ENCODE peak calls at places on chromosomes 4 and X, in six cellular contexts. One of them, this sample, is unnamed.

GRCh38 chrX:41142130-41142529 is 56.9 kb downstream of the USP9X start:
- DNase-seq in HAP-1: no peak
- DNase-seq in heart left ventricle: no peak
- DNase-seq in NCI-H510A treated with DMSO at 0.1 percent for 48 hours: no peak
- DNase-seq in lower lobe of right lung: no peak
- DNase-seq in effector memory CD4-positive, alpha-beta T cell: no peak
- DNase-seq in this sample: no peak

GRCh38 chrX:133610056-133610455 is 194.8 kb upstream of the GPC4 start:
- DNase-seq in HAP-1: no peak
- DNase-seq in heart left ventricle: no peak
- DNase-seq in NCI-H510A treated with DMSO at 0.1 percent for 48 hours: no peak
- DNase-seq in lower lobe of right lung: no peak
- DNase-seq in effector memory CD4-positive, alpha-beta T cell: no peak
- DNase-seq in this sample: no peak

GRCh38 chrX:153476628-153477027 is 6.3 kb upstream of the HAUS7 start:
- DNase-seq in HAP-1: no peak
- DNase-seq in heart left ventricle: peak; percentile 58
- DNase-seq in NCI-H510A treated with DMSO at 0.1 percent for 48 hours: no peak
- DNase-seq in lower lobe of right lung: no peak
- DNase-seq in effector memory CD4-positive, alpha-beta T cell: no peak
- DNase-seq in this sample: no peak

GRCh38 chr4:106095408-106095807 is 200.1 kb downstream of the NPNT start:
- DNase-seq in HAP-1: no peak
- DNase-seq in heart left ventricle: no peak
- DNase-seq in NCI-H510A treated with DMSO at 0.1 percent for 48 hours: no peak
- DNase-seq in lower lobe of right lung: no peak
- DNase-seq in effector memory CD4-positive, alpha-beta T cell: no peak
- DNase-seq in this sample: no peak

GRCh38 chr4:145189981-145190380 is 9.6 kb upstream of the OTUD4 start:
- DNase-seq in HAP-1: no peak
- DNase-seq in heart left ventricle: no peak
- DNase-seq in NCI-H510A treated with DMSO at 0.1 percent for 48 hours: no peak
- DNase-seq in lower lobe of right lung: no peak
- DNase-seq in effector memory CD4-positive, alpha-beta T cell: no peak
- DNase-seq in this sample: no peak

GRCh38 chr4:16824278-16824806 is 74.1 kb downstream of the LDB2 start:
- DNase-seq in HAP-1: no peak
- DNase-seq in heart left ventricle: no peak
- DNase-seq in NCI-H510A treated with DMSO at 0.1 percent for 48 hours: no peak
- DNase-seq in lower lobe of right lung: no peak
- DNase-seq in effector memory CD4-positive, alpha-beta T cell: no peak
- DNase-seq in this sample: no peak

GRCh38 chr4:169254546-169254983 is 16.2 kb downstream of the SH3RF1 start:
- DNase-seq in HAP-1: no peak
- DNase-seq in heart left ventricle: peak; percentile 49
- DNase-seq in NCI-H510A treated with DMSO at 0.1 percent for 48 hours: no peak
- DNase-seq in lower lobe of right lung: no peak
- DNase-seq in effector memory CD4-positive, alpha-beta T cell: no peak
- DNase-seq in this sample: no peak

GRCh38 chr4:101961144-101961543 is 170.6 kb downstream of the BANK1 start:
- DNase-seq in HAP-1: no peak
- DNase-seq in heart left ventricle: no peak
- DNase-seq in NCI-H510A treated with DMSO at 0.1 percent for 48 hours: peak; percentile 34
- DNase-seq in lower lobe of right lung: peak; percentile 36
- DNase-seq in effector memory CD4-positive, alpha-beta T cell: no peak
- DNase-seq in this sample: no peak

GRCh38 chr4:110245567-110245966 is 47.2 kb upstream of the ELOVL6 start:
- DNase-seq in HAP-1: no peak
- DNase-seq in heart left ventricle: no peak
- DNase-seq in NCI-H510A treated with DMSO at 0.1 percent for 48 hours: no peak
- DNase-seq in lower lobe of right lung: no peak
- DNase-seq in effector memory CD4-positive, alpha-beta T cell: no peak
- DNase-seq in this sample: no peak

This sample was measured in activated CD8-positive, alpha-beta T cell treated with anti-CD3 and anti-CD28 coated beads, Interleukin-2, amount 10 ng/mL, durations not matched to agents 7 days and 5 days.